ENCODE peak calls at places on chromosome 1, in six cellular contexts. E is uterus, U is body of pancreas, N is spleen, X is tibial nerve, M is heart left ventricle. R is an unnamed sample.

GRCh38 chr1:189429610-189430009 is 1048.1 kb downstream of the BRINP3 start:
- DNase-seq in E (no peak), U (peak), N (no peak), X (no peak), M (no peak), R (peak)

GRCh38 chr1:17573518-17574041 is 34.1 kb downstream of the ARHGEF10L start:
- DNase-seq in E (no peak), U (peak), N (no peak), X (no peak), M (no peak), R (no peak)

GRCh38 chr1:161864577-161864976 is 98.5 kb downstream of the ATF6 start:
- DNase-seq in E (peak), U (no peak), N (no peak), X (no peak), M (no peak), R (peak)

GRCh38 chr1:112762541-112763141 is 47.5 kb upstream of the PPM1J start:
- DNase-seq in E (no peak), U (peak), N (no peak), X (no peak), M (no peak), R (no peak)

GRCh38 chr1:109133815-109134214 is 19.9 kb downstream of the ELAPOR1 start:
- DNase-seq in E (no peak), U (peak), N (peak), X (peak), M (peak), R (peak)

GRCh38 chr1:18682375-18682774 is 51.7 kb downstream of the PAX7 start:
- DNase-seq in E (no peak), U (no peak), N (no peak), X (no peak), M (no peak), R (no peak)

GRCh38 chr1:145708063-145708462 is 895 bp upstream of the PDZK1 start:
- DNase-seq in E (no peak), U (no peak), N (no peak), X (no peak), M (no peak), R (no peak)

GRCh38 chr1:156319664-156320063 is 18.4 kb downstream of the CCT3 start:
- DNase-seq in E (no peak), U (no peak), N (no peak), X (no peak), M (no peak), R (peak)

GRCh38 chr1:39406533-39407478 is 84.6 kb upstream of the BMP8A start:
- DNase-seq in E (no peak), U (no peak), N (no peak), X (no peak), M (no peak), R (no peak)

GRCh38 chr1:25715888-25716287 is 84.1 kb upstream of the SELENON start:
- DNase-seq in E (no peak), U (no peak), N (no peak), X (no peak), M (no peak), R (peak)

GRCh38 chr1:106926748-106927582 is 129.5 kb upstream of the PRMT6 start:
- DNase-seq in E (no peak), U (no peak), N (no peak), X (no peak), M (no peak), R (no peak)

GRCh38 chr1:119613769-119614358 is 34.2 kb downstream of the ZNF697 start:
- DNase-seq in E (peak), U (peak), N (peak), X (peak), M (peak), R (peak)

GRCh38 chr1:110878993-110879392 is 6.0 kb downstream of the CD53 start:
- DNase-seq in E (no peak), U (no peak), N (no peak), X (no peak), M (no peak), R (no peak)

GRCh38 chr1:1074631-1075147 is 583 bp upstream of the RNF223 start:
- DNase-seq in E (no peak), U (no peak), N (peak), X (no peak), M (peak), R (no peak)

GRCh38 chr1:37989381-37989930 is 366 bp downstream of the SF3A3 start:
- DNase-seq in E (no peak), U (peak), N (peak), X (no peak), M (peak), R (peak)

GRCh38 chr1:205360166-205360565 is 3.4 kb upstream of the KLHDC8A start:
- DNase-seq in E (no peak), U (no peak), N (no peak), X (no peak), M (no peak), R (no peak)

GRCh38 chr1:205437570-205437969 is 15.7 kb upstream of the LEMD1 start:
- DNase-seq in E (no peak), U (no peak), N (no peak), X (no peak), M (no peak), R (no peak)

GRCh38 chr1:196779093-196779492 is 4.5 kb downstream of the CFHR3 start:
- DNase-seq in E (no peak), U (no peak), N (no peak), X (no peak), M (no peak), R (peak)

GRCh38 chr1:24955161-24955560 is 25.1 kb upstream of the RUNX3 start:
- DNase-seq in E (no peak), U (peak), N (peak), X (no peak), M (no peak), R (peak)

GRCh38 chr1:43836267-43836951 is 97.2 kb upstream of the ARTN start:
- DNase-seq in E (peak), U (peak), N (peak), X (no peak), M (peak), R (peak)

GRCh38 chr1:36217667-36218066 is 6.6 kb upstream of the THRAP3 start:
- DNase-seq in E (no peak), U (peak), N (no peak), X (no peak), M (no peak), R (peak)

GRCh38 chr1:219296430-219296850 is 122.8 kb downstream of the LYPLAL1 start:
- DNase-seq in E (no peak), U (no peak), N (no peak), X (no peak), M (no peak), R (no peak)

GRCh38 chr1:13917607-13918006 is 217.6 kb downstream of the PRDM2 start:
- DNase-seq in E (no peak), U (no peak), N (no peak), X (no peak), M (no peak), R (no peak)

GRCh38 chr1:243416510-243416909 is 160.7 kb downstream of the SDCCAG8 start:
- DNase-seq in E (no peak), U (no peak), N (no peak), X (no peak), M (no peak), R (no peak)

GRCh38 chr1:64282353-64282752 is 78.9 kb downstream of the UBE2U start:
- DNase-seq in E (no peak), U (peak), N (peak), X (no peak), M (no peak), R (no peak)

GRCh38 chr1:153498746-153499145 is 37.0 kb downstream of the S100A6 start:
- DNase-seq in E (no peak), U (no peak), N (no peak), X (no peak), M (no peak), R (no peak)

GRCh38 chr1:204692852-204693356 is 7.4 kb upstream of the LRRN2 start:
- DNase-seq in E (no peak), U (no peak), N (no peak), X (no peak), M (no peak), R (no peak)

GRCh38 chr1:18199462-18199861 is 91.9 kb downstream of the IGSF21 start:
- DNase-seq in E (no peak), U (no peak), N (no peak), X (no peak), M (no peak), R (no peak)

GRCh38 chr1:158793604-158794003 is 12.6 kb upstream of the OR6N2 start:
- DNase-seq in E (no peak), U (no peak), N (no peak), X (no peak), M (no peak), R (peak)

GRCh38 chr1:10625554-10625953 is 150.8 kb downstream of the PEX14 start:
- DNase-seq in E (peak), U (no peak), N (peak), X (no peak), M (no peak), R (no peak)

GRCh38 chr1:24748191-24749121 is 3.2 kb downstream of the CLIC4 start:
- DNase-seq in E (no peak), U (no peak), N (peak), X (no peak), M (no peak), R (no peak)

GRCh38 chr1:81920245-81920740 is 119.6 kb downstream of the ADGRL2 start:
- DNase-seq in E (peak), U (peak), N (no peak), X (no peak), M (peak), R (no peak)

GRCh38 chr1:12601690-12602632 is 16.0 kb downstream of the DHRS3 start:
- DNase-seq in E (peak), U (peak), N (no peak), X (no peak), M (peak), R (peak)

GRCh38 chr1:145997156-145998023 is 1.0 kb upstream of the TXNIP start:
- DNase-seq in E (peak), U (peak), N (peak), X (no peak), M (peak), R (peak)

GRCh38 chr1:209647212-209647611 is 5.0 kb downstream of the LAMB3 start:
- DNase-seq in E (no peak), U (no peak), N (no peak), X (no peak), M (no peak), R (no peak)

GRCh38 chr1:182667848-182668505 is 16.4 kb downstream of the RGS8 start:
- DNase-seq in E (no peak), U (no peak), N (no peak), X (no peak), M (no peak), R (no peak)

DNA sequence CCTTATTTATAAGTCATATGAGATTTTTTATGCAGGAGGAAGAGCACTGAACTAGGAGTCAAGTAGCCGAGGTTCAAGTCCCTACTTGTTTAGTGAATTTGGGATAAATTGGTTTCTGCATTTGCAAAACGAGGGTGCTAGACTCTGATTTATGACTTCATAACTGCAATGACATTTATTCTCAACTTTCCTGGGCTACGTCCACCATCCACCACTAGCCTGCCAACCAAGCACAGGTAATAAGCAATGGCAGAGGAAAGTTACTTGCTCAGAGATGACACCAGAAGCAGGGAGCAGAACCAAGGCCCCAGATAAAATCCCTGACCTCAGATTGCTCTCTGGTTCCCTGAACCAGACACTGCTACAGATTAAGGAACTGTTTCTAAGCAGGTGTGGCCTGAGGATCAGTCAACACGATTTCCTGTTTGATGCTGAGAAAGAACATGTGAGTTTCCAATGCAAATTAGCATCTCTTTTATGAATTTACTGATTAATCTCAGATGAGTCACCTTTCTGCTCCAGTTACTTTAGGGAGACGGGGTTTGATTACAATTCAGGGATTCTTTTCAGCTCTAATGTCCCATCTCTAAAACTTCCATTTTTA is 52.7 kb downstream of the PLPP3 start:
- DNase-seq in E (no peak), U (no peak), N (no peak), X (no peak), M (no peak), R (no peak)
- TF ChIP-seq CTCF in E (no peak), U (no peak), N (no peak), X (no peak), M (no peak), R (no peak)

GRCh38 chr1:9291914-9292360 is 757 bp upstream of the SPSB1 start:
- DNase-seq in E (peak), U (peak), N (no peak), X (peak), M (peak), R (no peak)
- TF ChIP-seq POLR2A in E (no peak), U (no peak), N (no peak), X (no peak), M (no peak), R (no peak)

GRCh38 chr1:2255047-2255419 is 26.9 kb downstream of the SKI start:
- DNase-seq in E (no peak), U (no peak), N (no peak), X (no peak), M (no peak), R (no peak)

GRCh38 chr1:2255420-2256369 is 27.6 kb downstream of the SKI start:
- DNase-seq in E (no peak), U (peak), N (no peak), X (no peak), M (no peak), R (peak)

GRCh38 chr1:2258122-2258812 is 30.1 kb downstream of the SKI start:
- DNase-seq in E (no peak), U (no peak), N (no peak), X (no peak), M (no peak), R (no peak)

GRCh38 chr1:2257245-2257627 is 29.1 kb downstream of the SKI start:
- DNase-seq in E (no peak), U (no peak), N (no peak), X (no peak), M (peak), R (no peak)

DNA sequence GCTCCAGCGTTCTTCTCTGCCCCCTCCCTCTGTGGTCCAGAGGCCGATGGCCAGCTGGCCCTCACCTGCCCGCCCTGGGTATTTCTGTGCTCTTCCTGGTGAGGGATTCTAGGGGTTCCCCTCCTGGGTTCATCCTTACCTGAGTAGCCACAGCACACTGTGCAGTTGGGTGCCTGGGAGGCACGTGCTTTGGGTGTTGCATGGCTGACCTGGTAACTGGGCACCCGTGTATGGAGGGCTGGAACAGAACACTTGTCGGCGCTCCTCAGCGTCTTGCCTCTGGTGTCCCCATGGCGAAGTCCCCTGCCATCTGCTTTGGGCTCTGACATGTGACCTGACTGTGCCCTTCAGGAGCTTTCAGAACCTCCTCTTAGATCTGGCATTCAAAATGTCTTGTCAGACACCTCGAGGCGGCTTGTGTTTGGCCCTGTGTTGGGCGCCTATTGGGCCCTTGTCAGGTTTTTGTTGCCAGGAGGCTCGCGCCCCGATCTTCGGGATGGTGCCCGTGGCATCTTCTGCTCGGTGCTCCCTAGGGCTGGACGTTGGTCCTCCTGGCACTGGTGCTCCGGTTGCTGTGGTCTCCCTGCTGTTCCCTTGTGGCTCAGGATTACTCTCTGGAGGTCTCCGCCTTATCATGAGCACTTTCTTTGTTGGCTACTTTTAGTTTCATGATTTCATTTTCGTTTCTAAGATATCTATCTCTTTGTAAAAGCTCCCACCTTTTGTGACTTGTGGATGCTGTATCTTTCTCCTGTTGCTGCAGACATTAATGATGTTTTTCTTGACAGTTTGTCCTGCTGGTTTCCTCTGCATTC is 28.5 kb downstream of the SKI start:
- DNase-seq in E (no peak), U (no peak), N (no peak), X (no peak), M (no peak), R (no peak)
- H3K4me3 ChIP-seq in E (no peak), U (no peak), N (no peak), X (no peak), M (no peak), R (no peak)

DNA sequence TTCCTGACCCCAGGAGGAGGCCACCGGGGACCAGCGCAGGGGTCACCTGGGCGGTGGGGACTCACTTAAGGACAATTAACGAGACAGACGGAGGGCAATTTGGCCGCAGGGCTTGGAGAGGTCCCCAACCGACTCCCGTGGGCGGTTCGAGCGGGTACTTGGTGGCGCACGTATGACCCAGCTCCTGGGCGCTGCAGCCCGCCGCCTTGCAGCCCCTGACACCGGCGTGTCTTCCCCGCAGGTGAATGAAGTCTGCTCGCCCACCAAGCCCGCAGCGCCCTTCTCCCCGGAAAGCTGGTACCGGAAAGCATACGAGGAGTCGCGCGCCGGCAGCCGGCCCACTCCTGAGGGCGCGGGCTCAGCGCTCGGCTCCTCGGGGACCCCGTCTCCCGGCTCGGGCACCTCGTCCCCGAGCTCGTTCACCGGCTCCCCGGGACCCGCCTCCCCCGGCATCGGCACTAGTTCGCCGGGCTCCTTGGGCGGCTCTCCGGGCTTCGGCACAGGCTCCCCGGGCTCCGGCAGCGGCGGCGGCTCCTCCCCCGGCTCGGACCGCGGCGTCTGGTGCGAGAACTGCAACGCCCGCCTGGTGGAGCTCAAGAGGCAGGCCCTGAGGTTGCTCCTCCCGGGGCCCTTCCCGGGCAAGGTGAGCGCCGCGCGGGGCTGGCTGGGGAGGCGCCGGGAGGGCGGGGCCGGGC is 1.4 kb downstream of the KIF26B start:
- DNase-seq in E (peak), U (peak), N (peak), X (peak), M (peak), R (peak)
- TF ChIP-seq CTCF in E (peak), U (peak), N (peak), X (peak), M (peak), R (peak)

GRCh38 chr1:150213170-150214098 is 22.5 kb downstream of the ANP32E start:
- DNase-seq in E (peak), U (peak), N (peak), X (peak), M (peak), R (peak)
- TF ChIP-seq POLR2A in E (peak), U (no peak), N (no peak), X (peak), M (no peak), R (peak)

DNA sequence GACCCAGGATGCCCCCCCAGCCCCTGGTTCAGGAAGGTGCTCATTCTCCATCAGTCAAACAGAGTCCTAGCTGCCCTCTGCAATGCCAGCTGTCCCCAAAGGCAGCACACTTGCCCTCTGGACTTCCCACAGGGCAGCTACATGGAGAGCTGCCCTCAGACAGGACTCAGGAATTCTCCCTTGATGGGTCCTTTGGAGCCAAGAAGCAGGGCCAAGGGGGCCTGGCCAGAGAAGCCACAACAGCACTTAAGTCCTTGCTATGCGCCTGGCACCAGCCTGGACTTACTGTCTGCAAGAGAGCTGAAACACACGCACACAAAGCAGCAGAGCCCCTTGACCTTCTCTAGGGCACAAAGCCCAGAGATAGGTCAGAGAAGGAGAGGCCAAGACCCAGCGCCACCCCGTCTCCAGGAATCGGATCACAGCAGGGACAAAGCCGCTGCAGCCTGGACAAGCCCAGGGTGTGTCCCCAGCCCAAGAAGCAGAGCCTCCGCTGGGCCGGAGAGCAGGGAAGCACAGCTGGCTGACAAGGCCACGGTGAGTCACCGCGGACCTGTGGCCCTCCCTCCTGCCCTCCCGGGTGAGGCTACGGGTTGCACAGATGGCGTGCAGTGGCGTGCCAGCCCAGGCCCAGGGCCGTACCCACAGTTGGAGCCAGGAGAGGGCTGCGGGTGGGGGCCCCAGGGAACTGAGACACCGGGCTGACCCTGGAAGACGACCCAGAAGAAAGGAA is 1.7 kb downstream of the WNT9A start:
- DNase-seq in E (peak), U (peak), N (peak), X (peak), M (peak), R (peak)
- H3K4me3 ChIP-seq in E (no peak), U (no peak), N (peak), X (peak), M (peak), R (no peak)

GRCh38 chr1:223634423-223634822 is 31.1 kb downstream of the CAPN8 start:
- DNase-seq in E (no peak), U (no peak), N (no peak), X (no peak), M (no peak), R (no peak)

GRCh38 chr1:223628858-223629257 is 36.6 kb downstream of the CAPN8 start:
- DNase-seq in E (no peak), U (no peak), N (no peak), X (no peak), M (no peak), R (no peak)

GRCh38 chr1:223628233-223628632 is 37.3 kb downstream of the CAPN8 start:
- DNase-seq in E (no peak), U (peak), N (no peak), X (no peak), M (peak), R (peak)

GRCh38 chr1:223635236-223635635 is 30.3 kb downstream of the CAPN8 start:
- DNase-seq in E (no peak), U (no peak), N (no peak), X (no peak), M (no peak), R (no peak)

GRCh38 chr1:223631367-223631977 is 34.0 kb downstream of the CAPN8 start:
- DNase-seq in E (no peak), U (no peak), N (no peak), X (no peak), M (no peak), R (no peak)
- TF ChIP-seq CTCF in E (no peak), U (no peak), N (no peak), X (no peak), M (no peak), R (no peak)

GRCh38 chr1:207052736-207053545 is at the start of gene PFKFB2:
- DNase-seq in E (peak), U (peak), N (peak), X (peak), M (peak), R (peak)
- TF ChIP-seq POLR2A in E (peak), U (peak), N (peak), X (peak), M (peak), R (no peak)